ENCODE peak calls at places on chromosomes 1 and 21, in ten cellular contexts. M is sigmoid colon, R is stomach, A is coronary artery, J is tibial artery, V is HL-60, I is transverse colon, D is astrocyte of the spinal cord, X is brain microvascular endothelial cell, G is AG04450. P is an unnamed sample.
A peak's percentile ranks its signal among the peaks of the same experiment; 100 is the strongest.

GRCh38 chr1:36691374-36691773 is 208.7 kb upstream of the CSF3R start:
- DNase-seq in A (no peak), R (no peak), I (no peak), G (no peak), J (no peak), X (no peak), V (no peak), M (no peak), D (no peak), P (no peak)

GRCh38 chr21:40299441-40299840 is 432.2 kb downstream of the PCP4 start:
- DNase-seq in G (no peak), D (no peak), R (no peak), V (no peak), J (no peak), X (no peak), M (no peak), I (no peak), A (no peak), P (no peak)

GRCh38 chr1:16017461-16018303 is at the start of gene HSPB7:
- DNase-seq in V (no peak), I (peak; percentile 69), A (peak; percentile 97), M (peak; percentile 99), X (peak; percentile 60), R (peak; percentile 81), D (peak; percentile 30), J (peak; percentile 89), G (no peak), P (peak; percentile 53)

GRCh38 chr1:108199231-108199657 is 899 bp downstream of the SLC25A24 start:
- DNase-seq in D (peak; percentile 32), G (no peak), X (peak; percentile 10), R (no peak), J (no peak), V (no peak), I (peak; percentile 28), M (no peak), A (no peak), P (no peak)

GRCh38 chr1:244319283-244320132 is 132.2 kb downstream of the ADSS2 start:
- DNase-seq in V (peak; percentile 94), A (no peak), D (peak; percentile 82), X (peak; percentile 77), M (no peak), G (peak; percentile 36), J (no peak), I (no peak), R (no peak), P (no peak)

GRCh38 chr1:40939320-40940059 is 40.0 kb upstream of the CTPS1 start:
- DNase-seq in D (peak; percentile 36), J (peak; percentile 35), G (peak; percentile 8), M (peak; percentile 73), I (peak; percentile 17), A (no peak), X (no peak), R (no peak), V (peak; percentile 42), P (no peak)

GRCh38 chr1:60078182-60078581 is 4.6 kb upstream of the C1orf87 start:
- DNase-seq in V (no peak), J (no peak), R (no peak), X (no peak), M (no peak), A (no peak), I (no peak), G (no peak), D (peak; percentile 57), P (no peak)

GRCh38 chr1:161119379-161120061 is 1.6 kb downstream of the NIT1 start:
- DNase-seq in V (peak; percentile 53), J (no peak), A (no peak), G (no peak), M (peak; percentile 73), I (peak; percentile 58), D (peak; percentile 69), R (no peak), X (peak; percentile 79), P (peak; percentile 48)

GRCh38 chr1:30740952-30741894 is 16.4 kb downstream of the LAPTM5 start:
- DNase-seq in A (no peak), V (peak; percentile 31), X (no peak), I (no peak), R (no peak), G (no peak), D (no peak), J (no peak), M (no peak), P (no peak)

GRCh38 chr1:182905321-182905720 is 47.6 kb downstream of the SHCBP1L start:
- DNase-seq in V (no peak), R (no peak), J (no peak), A (no peak), G (no peak), I (no peak), M (no peak), X (no peak), D (no peak), P (no peak)

GRCh38 chr1:170864784-170865538 is 70.4 kb upstream of the MROH9 start:
- DNase-seq in R (no peak), V (no peak), X (no peak), A (no peak), I (no peak), M (no peak), J (no peak), G (no peak), D (peak; percentile 2), P (no peak)

GRCh38 chr1:202056644-202057334 is 46.4 kb downstream of the ELF3 start:
- DNase-seq in M (no peak), J (no peak), R (peak; percentile 96), D (no peak), I (peak; percentile 91), A (no peak), V (no peak), G (no peak), X (no peak), P (no peak)

GRCh38 chr21:33123396-33124120 is 53.6 kb downstream of the OLIG1 start:
- DNase-seq in X (no peak), I (no peak), G (no peak), V (no peak), A (no peak), R (no peak), J (no peak), D (no peak), M (no peak), P (no peak)

GRCh38 chr21:41961753-41962152 is 7.9 kb upstream of the C2CD2 start:
- DNase-seq in M (no peak), D (no peak), R (no peak), X (no peak), I (no peak), J (no peak), A (no peak), V (no peak), G (no peak), P (no peak)

GRCh38 chr1:119254067-119254720 is 113.7 kb upstream of the WARS2 start:
- DNase-seq in X (no peak), I (no peak), M (no peak), J (no peak), G (no peak), V (no peak), D (no peak), A (no peak), R (no peak), P (no peak)

GRCh38 chr1:17837631-17838030 is 82.5 kb downstream of the ACTL8 start:
- DNase-seq in A (no peak), X (no peak), I (no peak), D (no peak), V (no peak), M (no peak), J (no peak), G (no peak), R (no peak), P (no peak)
- TF ChIP-seq CTCF in A (no peak), X (no peak), I (no peak), D (no peak), V (no peak), M (no peak), J (no peak), G (no peak), R (no peak), P (no peak)

GRCh38 chr1:56268519-56268918 is 310.8 kb downstream of the PLPP3 start:
- DNase-seq in I (no peak), R (no peak), X (no peak), A (no peak), J (no peak), D (no peak), G (no peak), V (no peak), M (no peak), P (no peak)

GRCh38 chr1:56263908-56264307 is 315.5 kb downstream of the PLPP3 start:
- DNase-seq in G (no peak), X (no peak), D (no peak), I (no peak), M (no peak), A (no peak), V (no peak), R (no peak), J (no peak), P (no peak)

GRCh38 chr1:56265205-56265604 is 314.2 kb downstream of the PLPP3 start:
- DNase-seq in V (no peak), J (no peak), X (no peak), I (no peak), M (no peak), D (no peak), A (no peak), G (no peak), R (no peak), P (no peak)

DNA sequence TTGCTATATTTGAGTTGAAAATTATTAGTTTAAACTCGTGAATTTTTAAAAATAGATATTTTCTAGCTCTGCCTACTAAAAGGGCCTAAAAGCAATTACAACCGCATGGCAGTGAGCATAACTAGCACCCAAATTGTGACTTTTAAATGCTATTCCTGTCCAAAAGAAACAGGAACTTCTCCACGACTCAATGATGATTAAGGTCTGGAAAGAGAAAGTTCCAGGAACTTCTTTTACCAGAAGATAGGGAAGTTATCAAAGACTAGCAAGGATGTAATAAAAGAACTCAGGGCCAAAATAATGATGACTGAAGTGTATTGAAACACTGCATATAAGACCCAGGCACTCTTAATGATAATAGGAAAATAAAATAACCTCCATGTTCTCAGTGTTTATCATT is 313.0 kb downstream of the PLPP3 start:
- DNase-seq in D (no peak), I (no peak), J (no peak), G (no peak), V (no peak), R (no peak), A (no peak), M (no peak), X (no peak), P (no peak)
- H3K4me3 ChIP-seq in D (no peak overlapping the region), I (no peak overlapping the region), J (no peak overlapping the region), G (no peak overlapping the region), V (no peak overlapping the region), R (no peak overlapping the region), A (no peak overlapping the region), M (no peak overlapping the region), X (no peak overlapping the region), P (no peak overlapping the region)

DNA sequence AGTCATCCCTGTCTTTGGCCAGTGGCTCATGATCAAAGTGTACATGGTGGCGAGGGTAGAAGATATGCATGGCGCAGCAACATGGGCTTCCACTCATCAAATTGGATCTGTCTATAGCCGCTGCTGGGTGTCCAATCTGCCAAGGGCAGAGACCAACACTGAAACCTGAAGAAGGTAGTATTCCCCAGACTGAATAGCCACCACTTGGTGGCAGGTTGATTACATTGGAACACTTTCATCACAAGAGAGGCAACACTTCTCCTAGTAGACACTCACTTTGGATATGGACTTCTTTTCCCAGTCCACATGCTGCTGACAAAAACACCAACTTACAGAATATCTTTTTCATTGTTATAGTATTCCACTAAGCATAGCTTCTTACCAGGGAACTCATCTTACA is 22.4 kb upstream of the PPM1J start:
- DNase-seq in J (no peak), G (no peak), X (no peak), A (no peak), D (no peak), I (no peak), V (no peak), R (no peak), M (no peak), P (no peak)
- TF ChIP-seq CTCF in J (no peak), G (no peak), X (no peak), A (no peak), D (no peak), I (no peak), V (no peak), R (no peak), M (no peak), P (no peak)

GRCh38 chr1:154502066-154502741 is at the start of the genes SHE and TDRD10:
- DNase-seq in D (no peak), A (no peak), V (no peak), J (peak; percentile 36), G (no peak), R (no peak), M (no peak), X (no peak), I (peak; percentile 9), P (no peak)
- H3K4me3 ChIP-seq in D (no peak within 1 kb of the TSS), A (peak within 1 kb of the TSS; percentile 74), V (no peak within 1 kb of the TSS), J (peak within 1 kb of the TSS; percentile 54), G (no peak within 1 kb of the TSS), R (peak within 1 kb of the TSS; percentile 60), M (peak within 1 kb of the TSS; percentile 47), X (no peak within 1 kb of the TSS), I (peak within 1 kb of the TSS; percentile 46), P (no peak within 1 kb of the TSS)